ENCODE peak calls at places on chromosomes 2 and 18, in nine cellular contexts. A is fibroblast of the conjunctiva, D is H9, E is AG09309, W is NCI-H2029, S is NCI-H774, K is left cardiac atrium, G is ACHN, X is EH. Q is an unnamed sample.

GRCh38 chr2:201768918-201769317 is 11.8 kb downstream of the ALS2 start:
- DNase-seq in E (peak; percentile 21), D (no peak), A (no peak), W (no peak), G (peak; percentile 26), X (peak; percentile 80), S (no peak), K (no peak), Q (peak; percentile 14)

GRCh38 chr2:188204830-188205229 is 86.8 kb upstream of the GULP1 start:
- DNase-seq in X (no peak), W (no peak), G (no peak), E (no peak), A (no peak), D (no peak), K (no peak), S (no peak), Q (no peak)

GRCh38 chr2:26064846-26065245 is 31.0 kb downstream of the RAB10 start:
- DNase-seq in K (no peak), X (no peak), W (no peak), S (peak; percentile 45), D (no peak), G (no peak), A (no peak), E (no peak), Q (no peak)

GRCh38 chr18:78297048-78297447 is 682.6 kb upstream of the SALL3 start:
- DNase-seq in G (no peak), A (no peak), D (no peak), W (no peak), E (no peak), K (no peak), S (no peak), X (no peak), Q (no peak)

GRCh38 chr2:128633501-128633900 is 314.8 kb upstream of the HS6ST1 start:
- DNase-seq in E (no peak), S (no peak), D (no peak), K (no peak), A (no peak), W (no peak), X (peak; percentile 77), G (no peak), Q (peak; percentile 31)

GRCh38 chr2:126750506-126750905 is 94.5 kb downstream of the GYPC start:
- DNase-seq in E (no peak), K (no peak), D (no peak), X (no peak), G (no peak), W (peak; percentile 16), A (no peak), S (no peak), Q (no peak)

GRCh38 chr2:111231532-111232252 is 111.0 kb downstream of the BCL2L11 start:
- DNase-seq in S (no peak), X (no peak), D (no peak), A (no peak), K (no peak), G (no peak), E (no peak), W (no peak), Q (no peak)

GRCh38 chr2:95270541-95271081 is 3.6 kb upstream of the PROM2 start:
- DNase-seq in D (peak; percentile 7), G (no peak), W (no peak), K (no peak), E (no peak), A (no peak), S (no peak), X (no peak), Q (no peak)

GRCh38 chr2:8219631-8220393 is 462.0 kb upstream of the ID2 start:
- DNase-seq in K (peak; percentile 72), A (no peak), G (peak; percentile 81), S (no peak), W (no peak), E (no peak), X (no peak), D (no peak), Q (no peak)